ENCODE peak calls at places on chromosome 12, in seven cellular contexts. R, Q, T, F, V, Z and I are unnamed samples.
A peak's percentile ranks its signal among the peaks of the same experiment; 100 is the strongest.

GRCh38 chr12:103442187-103442564 is 53.6 kb downstream of the C12orf42 start:
- DNase-seq in Q (no peak), T (no peak), Z (no peak), V (no peak), R (no peak), F (no peak), I (no peak)

GRCh38 chr12:109818900-109819500 is 14.2 kb downstream of the TRPV4 start:
- DNase-seq in F (no peak), V (no peak), R (no peak), Z (no peak), T (no peak), Q (no peak), I (no peak)

GRCh38 chr12:288687-289086 is 26.1 kb upstream of the SLC6A13 start:
- DNase-seq in T (no peak), Z (no peak), R (no peak), Q (no peak), F (no peak), V (no peak), I (no peak)

GRCh38 chr12:78778339-78778738 is 86.2 kb upstream of the SYT1 start:
- DNase-seq in V (no peak), R (no peak), T (no peak), Z (no peak), F (no peak), Q (no peak), I (no peak)

GRCh38 chr12:65895759-65896656 is 71.7 kb downstream of the HMGA2 start:
- DNase-seq in R (no peak), T (no peak), Z (no peak), Q (no peak), F (no peak), V (peak; percentile 39), I (peak; percentile 52)

GRCh38 chr12:12776261-12776660 is 9.2 kb upstream of the APOLD1 start:
- DNase-seq in V (no peak), R (no peak), Z (no peak), F (no peak), Q (no peak), T (no peak), I (no peak)

GRCh38 chr12:3622021-3622731 is 130.7 kb downstream of the CRACR2A start:
- DNase-seq in Q (no peak), V (no peak), T (no peak), Z (no peak), R (no peak), F (no peak), I (no peak)

GRCh38 chr12:40312982-40313576 is 88.3 kb downstream of the LRRK2 start:
- DNase-seq in R (no peak), Q (no peak), T (no peak), Z (no peak), F (peak; percentile 8), V (no peak), I (no peak)

GRCh38 chr12:72296389-72296788 is 24.2 kb downstream of the TRHDE start:
- DNase-seq in V (peak; percentile 6), Q (no peak), R (no peak), Z (no peak), T (no peak), F (no peak), I (no peak)

GRCh38 chr12:53862831-53863230 is 75.8 kb upstream of the HOXC13 start:
- DNase-seq in V (no peak), Z (no peak), T (no peak), R (no peak), F (no peak), Q (no peak), I (no peak)

GRCh38 chr12:131113562-131113961 is 159.9 kb downstream of the ADGRD1 start:
- DNase-seq in F (peak; percentile 23), V (no peak), R (no peak), Z (peak; percentile 38), T (no peak), Q (no peak), I (no peak)

GRCh38 chr12:107131832-107132616 is 38.7 kb upstream of the CRY1 start:
- DNase-seq in Z (no peak), V (peak; percentile 73), F (peak; percentile 83), Q (peak; percentile 17), R (no peak), T (no peak), I (peak; percentile 66)

GRCh38 chr12:78359530-78359929 is 505.0 kb upstream of the SYT1 start:
- DNase-seq in T (no peak), F (no peak), Z (no peak), Q (no peak), V (no peak), R (no peak), I (no peak)

GRCh38 chr12:24661657-24662096 is 287.2 kb downstream of the BCAT1 start:
- DNase-seq in R (no peak), Q (no peak), T (no peak), F (no peak), Z (peak; percentile 85), V (no peak), I (no peak)

GRCh38 chr12:102462803-102463499 is 17.4 kb downstream of the IGF1 start:
- DNase-seq in R (no peak), Z (no peak), T (no peak), Q (no peak), V (no peak), F (no peak), I (no peak)

GRCh38 chr12:89252284-89252683 is 100.0 kb downstream of the DUSP6 start:
- DNase-seq in Q (peak; percentile 7), Z (no peak), T (no peak), V (no peak), F (no peak), R (no peak), I (no peak)

GRCh38 chr12:32140867-32141266 is 34.2 kb downstream of the BICD1 start:
- DNase-seq in R (no peak), V (no peak), T (no peak), Q (no peak), F (peak; percentile 90), Z (no peak), I (no peak)

GRCh38 chr12:28060901-28061300 is 88.4 kb upstream of the PTHLH start:
- DNase-seq in V (no peak), Q (no peak), Z (no peak), T (no peak), R (no peak), F (no peak), I (no peak)

GRCh38 chr12:96425321-96425720 is 25.1 kb upstream of the CDK17 start:
- DNase-seq in T (no peak), V (no peak), Q (peak; percentile 70), F (no peak), Z (no peak), R (peak; percentile 61), I (no peak)

GRCh38 chr12:126212827-126213226 is 1147.6 kb downstream of the AACS start:
- DNase-seq in Q (no peak), V (no peak), F (no peak), R (no peak), Z (no peak), T (no peak), I (no peak)

GRCh38 chr12:52060498-52061177 is 9.1 kb upstream of the ATG101 start:
- DNase-seq in T (peak; percentile 40), V (no peak), F (no peak), Q (no peak), R (no peak), Z (no peak), I (no peak)

GRCh38 chr12:2198088-2198501 is 145.3 kb downstream of the CACNA1C start:
- DNase-seq in F (no peak), R (no peak), Z (no peak), T (no peak), V (peak; percentile 67), Q (no peak), I (peak; percentile 100)